ENCODE peak calls at places on chromosomes 2 and 18, in four cellular contexts. I is LoVo, M is DMS79 treated with DMSO at 0.1 percent for 48 hours, Q is AG04450. U is an unnamed sample.

GRCh38 chr2:40450066-40450841 is 1.6 kb downstream of the SLC8A1 start:
- DNase-seq in I (no peak), Q (no peak), M (peak; percentile 71), U (no peak)

GRCh38 chr2:241940329-241940728 is 70.8 kb downstream of the RTP5 start:
- DNase-seq in Q (no peak), M (no peak), I (no peak), U (no peak)

GRCh38 chr2:235636471-235637005 is 142.7 kb downstream of the AGAP1 start:
- DNase-seq in M (no peak), I (no peak), Q (no peak), U (no peak)

GRCh38 chr2:239075918-239076727 is 228.2 kb downstream of the TWIST2 start:
- DNase-seq in Q (no peak), M (no peak), I (peak; percentile 2), U (no peak)

GRCh38 chr2:199186226-199186864 is 271.4 kb downstream of the SATB2 start:
- DNase-seq in Q (no peak), I (no peak), M (no peak), U (no peak)

GRCh38 chr18:77851798-77852197 is 602.1 kb downstream of the GALR1 start:
- DNase-seq in I (no peak), Q (no peak), M (no peak), U (no peak)

GRCh38 chr2:96819101-96819875 is 3.2 kb downstream of the CNNM3 start:
- DNase-seq in I (peak; percentile 75), Q (no peak), M (peak; percentile 47), U (no peak)

GRCh38 chr2:39359453-39360038 is 77.5 kb downstream of the MAP4K3 start:
- DNase-seq in M (no peak), Q (no peak), I (no peak), U (no peak)

GRCh38 chr2:10078001-10078400 is 2.2 kb downstream of the CYS1 start:
- DNase-seq in M (no peak), I (no peak), Q (no peak), U (no peak)

GRCh38 chr2:72710418-72711152 is 115.2 kb downstream of the EXOC6B start:
- DNase-seq in Q (no peak), I (no peak), M (no peak), U (no peak)

GRCh38 chr18:11905613-11906012 is 2.5 kb downstream of the MPPE1 start:
- DNase-seq in M (no peak), I (no peak), Q (no peak), U (no peak)

GRCh38 chr2:30417253-30417652 is 29.8 kb upstream of the LCLAT1 start:
- DNase-seq in I (no peak), Q (no peak), M (no peak), U (no peak)

GRCh38 chr2:225100856-225101294 is 58.6 kb upstream of the DOCK10 start:
- DNase-seq in Q (peak; percentile 81), I (peak; percentile 39), M (no peak), U (no peak)

GRCh38 chr2:75481041-75481836 is 79.5 kb downstream of the EVA1A start:
- DNase-seq in Q (no peak), M (no peak), I (no peak), U (no peak)

GRCh38 chr2:26001743-26002341 is 19.5 kb upstream of the KIF3C start:
- DNase-seq in Q (no peak), M (peak; percentile 53), I (no peak), U (no peak)

GRCh38 chr2:140916410-140916809 is 1214.4 kb downstream of the LRP1B start:
- DNase-seq in M (no peak), Q (no peak), I (no peak), U (no peak)

GRCh38 chr2:76721226-76721625 is 801.0 kb downstream of the LRRTM4 start:
- DNase-seq in I (no peak), M (no peak), Q (no peak), U (no peak)

GRCh38 chr2:205188516-205189138 is 493.7 kb upstream of the NRP2 start:
- DNase-seq in M (peak; percentile 89), I (no peak), Q (peak; percentile 72), U (no peak)

GRCh38 chr18:53028565-53028964 is 688.6 kb downstream of the DCC start:
- DNase-seq in I (no peak), M (no peak), Q (no peak), U (no peak)

GRCh38 chr2:67346718-67347407 is 50.3 kb upstream of the ETAA1 start:
- DNase-seq in Q (no peak), M (no peak), I (no peak), U (peak; percentile 4)